ENCODE peak calls at places on chromosomes 1 and 21, in seven cellular contexts. T is H1, A is SK-N-SH, I is HCT116, O is HepG2, V is K562, W is GM12878. E is an unnamed sample.

GRCh38 chr1:186188004-186188539 is 187.0 kb downstream of the TPR start:
- DNase-seq in O (no peak), A (no peak), T (no peak), I (peak; percentile 63), V (no peak), W (no peak), E (no peak)

GRCh38 chr1:164240081-164240480 is 318.9 kb upstream of the PBX1 start:
- DNase-seq in A (no peak), I (no peak), W (no peak), T (no peak), O (no peak), V (no peak), E (peak; percentile 54)

GRCh38 chr1:6384962-6385672 is 8.4 kb downstream of the ACOT7 start:
- DNase-seq in W (no peak), I (no peak), T (no peak), A (peak; percentile 84), O (no peak), V (no peak), E (no peak)

GRCh38 chr1:70256664-70257063 is 35.5 kb downstream of the SRSF11 start:
- DNase-seq in I (no peak), W (no peak), V (no peak), T (no peak), O (no peak), A (no peak), E (no peak)

GRCh38 chr1:227728892-227729143 is 6.3 kb downstream of the JMJD4 start:
- DNase-seq in I (no peak), W (no peak), O (no peak), V (no peak), T (no peak), A (no peak), E (no peak)

GRCh38 chr1:232166942-232167341 is 463.0 kb downstream of the SIPA1L2 start:
- DNase-seq in I (no peak), V (no peak), A (no peak), T (no peak), W (no peak), O (no peak), E (no peak)

GRCh38 chr1:201693019-201693372 is 136.0 kb upstream of the IPO9 start:
- DNase-seq in I (no peak), T (no peak), A (peak; percentile 57), O (no peak), V (no peak), W (no peak), E (no peak)

GRCh38 chr1:18637553-18637960 is 6.9 kb downstream of the PAX7 start:
- DNase-seq in O (no peak), V (no peak), W (no peak), I (no peak), A (peak; percentile 42), T (no peak), E (no peak)

GRCh38 chr1:62325076-62325475 is 5.8 kb upstream of the KANK4 start:
- DNase-seq in I (no peak), W (no peak), O (peak; percentile 48), A (no peak), V (no peak), T (no peak), E (no peak)

GRCh38 chr21:19566975-19567374 is 1163.4 kb upstream of the TMPRSS15 start:
- DNase-seq in T (no peak), A (no peak), O (no peak), W (no peak), V (no peak), I (no peak), E (no peak)

GRCh38 chr1:56396524-56397067 is 182.8 kb downstream of the PLPP3 start:
- DNase-seq in T (no peak), A (no peak), W (no peak), V (no peak), O (no peak), I (no peak), E (no peak)
- TF ChIP-seq JUND in T (no peak), A (no peak), W (no peak), V (no peak), O (no peak), I (no peak), E (no peak)

GRCh38 chr21:15631342-15631741 is 98.4 kb upstream of the USP25 start:
- DNase-seq in A (no peak), W (no peak), V (no peak), O (no peak), T (no peak), I (no peak), E (no peak)
- TF ChIP-seq JUND in A (no peak), W (no peak), V (no peak), O (no peak), T (no peak), I (no peak), E (no peak)

GRCh38 chr1:229440821-229441537 is 7.1 kb upstream of the ACTA1 start:
- DNase-seq in A (no peak), T (no peak), I (no peak), W (peak; percentile 88), O (no peak), V (no peak), E (no peak)
- TF ChIP-seq JUND in A (peak; percentile 33), T (no peak), I (no peak), W (peak; percentile 97), O (no peak), V (no peak), E (no peak)

GRCh38 chr1:51425273-51425672 is 93.8 kb downstream of the EPS15 start:
- DNase-seq in A (no peak), T (no peak), V (no peak), I (no peak), O (no peak), W (no peak), E (no peak)

GRCh38 chr1:51423098-51423821 is 92.9 kb upstream of the TTC39A start:
- DNase-seq in O (no peak), I (no peak), W (no peak), V (no peak), A (no peak), T (no peak), E (no peak)

GRCh38 chr1:51422367-51423097 is 92.2 kb upstream of the TTC39A start:
- DNase-seq in W (no peak), A (no peak), O (no peak), I (no peak), T (no peak), V (no peak), E (no peak)

GRCh38 chr1:51427438-51427837 is 91.6 kb downstream of the EPS15 start:
- DNase-seq in W (no peak), A (no peak), V (no peak), O (no peak), I (no peak), T (no peak), E (no peak)

GRCh38 chr1:51425955-51426354 is 93.1 kb downstream of the EPS15 start:
- DNase-seq in V (no peak), O (no peak), T (no peak), A (no peak), I (no peak), W (no peak), E (no peak)
- TF ChIP-seq JUND in V (no peak), O (no peak), T (no peak), A (no peak), I (no peak), W (no peak), E (no peak)

GRCh38 chr1:31196685-31197084 is 43.0 kb downstream of the NKAIN1 start:
- DNase-seq in I (no peak), A (no peak), T (no peak), O (no peak), V (no peak), W (no peak), E (no peak)

GRCh38 chr1:31198150-31198549 is 41.5 kb downstream of the NKAIN1 start:
- DNase-seq in W (no peak), V (no peak), T (no peak), O (no peak), I (no peak), A (no peak), E (no peak)

GRCh38 chr1:31199301-31199790 is 40.3 kb downstream of the NKAIN1 start:
- DNase-seq in V (no peak), W (no peak), O (no peak), T (no peak), A (no peak), I (no peak), E (no peak)

GRCh38 chr1:31199924-31200323 is 39.8 kb downstream of the NKAIN1 start:
- DNase-seq in V (no peak), I (no peak), W (no peak), T (no peak), A (no peak), O (no peak), E (no peak)

GRCh38 chr1:31198591-31198990 is 41.1 kb downstream of the NKAIN1 start:
- DNase-seq in O (no peak), T (no peak), A (no peak), W (no peak), I (no peak), V (no peak), E (no peak)
- TF ChIP-seq JUND in O (no peak), T (no peak), A (no peak), W (no peak), I (no peak), V (no peak), E (no peak)

GRCh38 chr1:53172751-53173498 is 23.7 kb upstream of the CPT2 start:
- DNase-seq in O (peak; percentile 45), T (no peak), I (no peak), V (no peak), W (no peak), A (peak; percentile 50), E (no peak)
- TF ChIP-seq JUND in O (no peak), T (no peak), I (no peak), V (no peak), W (no peak), A (no peak), E (no peak)

DNA sequence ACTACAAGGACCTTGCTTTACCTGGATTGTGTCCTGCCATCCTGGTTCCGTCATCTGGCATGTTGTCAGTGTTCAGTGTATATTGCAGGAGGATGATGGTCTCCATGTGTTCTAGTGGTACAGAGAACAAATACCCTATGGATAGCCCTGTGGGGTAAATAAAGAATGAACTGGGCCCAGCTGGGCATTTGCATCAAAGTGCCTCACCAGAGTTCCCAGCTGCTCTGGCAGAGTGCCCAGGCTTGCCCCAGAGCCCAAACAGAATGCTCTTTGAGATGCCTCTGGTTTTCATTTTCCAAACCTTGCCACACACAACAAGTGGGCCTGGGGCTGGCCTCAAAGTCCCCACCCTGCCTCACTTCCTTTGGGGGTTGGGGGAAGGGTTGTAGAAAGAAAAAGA is 82.1 kb downstream of the LMO4 start:
- DNase-seq in W (no peak), I (no peak), A (peak; percentile 6), O (no peak), V (no peak), T (no peak), E (no peak)
- TF ChIP-seq JUND in W (no peak), I (no peak), A (no peak), O (no peak), V (no peak), T (no peak), E (no peak)

GRCh38 chr1:234763910-234764309 is 153.9 kb upstream of the IRF2BP2 start:
- DNase-seq in V (no peak), T (no peak), I (no peak), W (no peak), O (peak; percentile 79), A (no peak), E (no peak)
- TF ChIP-seq JUND in V (no peak), T (no peak), I (no peak), W (no peak), O (no peak), A (no peak), E (no peak)

GRCh38 chr1:149848340-149848771 is 51.0 kb upstream of the BOLA1 start:
- DNase-seq in T (no peak), A (no peak), I (no peak), V (no peak), O (peak; percentile 37), W (no peak), E (no peak)
- TF ChIP-seq JUND in T (no peak), A (no peak), I (peak; percentile 25), V (no peak), O (no peak), W (no peak), E (no peak)

E was measured in T47D.